ENCODE peak calls at places on chromosome 9, in nine cellular contexts. One of them, this sample, is unnamed.

GRCh38 chr9:92504881-92505280 is 22.6 kb upstream of the ASPN start:
- DNase-seq in lung: no peak
- DNase-seq in fibroblast of lung: peak
- DNase-seq in right atrium auricular region: no peak
- DNase-seq in heart right ventricle: no peak
- DNase-seq in foreskin fibroblast: no peak
- DNase-seq in CD4-positive, alpha-beta T cell: no peak
- DNase-seq in WTC11: no peak
- DNase-seq in fibroblast of mammary gland: peak
- DNase-seq in this sample: peak

GRCh38 chr9:109013678-109014145 is 413 bp upstream of the CTNNAL1 start:
- DNase-seq in CD4-positive, alpha-beta T cell: no peak
- DNase-seq in right atrium auricular region: no peak
- DNase-seq in heart right ventricle: no peak
- DNase-seq in fibroblast of lung: peak
- DNase-seq in fibroblast of mammary gland: peak
- DNase-seq in WTC11: no peak
- DNase-seq in lung: no peak
- DNase-seq in foreskin fibroblast: peak
- DNase-seq in this sample: no peak

GRCh38 chr9:35945341-35946018 is 12.5 kb downstream of the OR2S2 start:
- DNase-seq in foreskin fibroblast: peak
- DNase-seq in fibroblast of lung: peak
- DNase-seq in right atrium auricular region: peak
- DNase-seq in lung: peak
- DNase-seq in fibroblast of mammary gland: peak
- DNase-seq in CD4-positive, alpha-beta T cell: peak
- DNase-seq in WTC11: peak
- DNase-seq in heart right ventricle: peak
- DNase-seq in this sample: peak

GRCh38 chr9:61674882-61675281 is 485.0 kb downstream of the SPATA31A7 start:
- DNase-seq in WTC11: no peak
- DNase-seq in right atrium auricular region: no peak
- DNase-seq in fibroblast of lung: no peak
- DNase-seq in lung: no peak
- DNase-seq in foreskin fibroblast: no peak
- DNase-seq in CD4-positive, alpha-beta T cell: no peak
- DNase-seq in heart right ventricle: no peak
- DNase-seq in fibroblast of mammary gland: no peak
- DNase-seq in this sample: no peak

GRCh38 chr9:95874303-95874988 is 1.0 kb upstream of the ERCC6L2 start:
- DNase-seq in WTC11: no peak
- DNase-seq in right atrium auricular region: no peak
- DNase-seq in fibroblast of lung: peak
- DNase-seq in lung: no peak
- DNase-seq in CD4-positive, alpha-beta T cell: no peak
- DNase-seq in foreskin fibroblast: no peak
- DNase-seq in fibroblast of mammary gland: peak
- DNase-seq in heart right ventricle: no peak
- DNase-seq in this sample: peak

GRCh38 chr9:110198357-110198756 is 9.6 kb downstream of the C9orf152 start:
- DNase-seq in right atrium auricular region: no peak
- DNase-seq in heart right ventricle: no peak
- DNase-seq in fibroblast of mammary gland: no peak
- DNase-seq in fibroblast of lung: no peak
- DNase-seq in WTC11: no peak
- DNase-seq in foreskin fibroblast: no peak
- DNase-seq in lung: no peak
- DNase-seq in CD4-positive, alpha-beta T cell: no peak
- DNase-seq in this sample: no peak

GRCh38 chr9:79431019-79431679 is 140.6 kb upstream of the TLE4 start:
- DNase-seq in foreskin fibroblast: no peak
- DNase-seq in WTC11: no peak
- DNase-seq in heart right ventricle: no peak
- DNase-seq in fibroblast of mammary gland: no peak
- DNase-seq in right atrium auricular region: no peak
- DNase-seq in fibroblast of lung: peak
- DNase-seq in lung: no peak
- DNase-seq in CD4-positive, alpha-beta T cell: no peak
- DNase-seq in this sample: no peak

GRCh38 chr9:86965627-86966395 is 18.5 kb upstream of the GAS1 start:
- DNase-seq in lung: no peak
- DNase-seq in heart right ventricle: no peak
- DNase-seq in right atrium auricular region: no peak
- DNase-seq in WTC11: no peak
- DNase-seq in fibroblast of lung: no peak
- DNase-seq in foreskin fibroblast: no peak
- DNase-seq in CD4-positive, alpha-beta T cell: no peak
- DNase-seq in fibroblast of mammary gland: peak
- DNase-seq in this sample: no peak

GRCh38 chr9:82903503-82903902 is 159.4 kb downstream of the RASEF start:
- DNase-seq in heart right ventricle: no peak
- DNase-seq in lung: no peak
- DNase-seq in CD4-positive, alpha-beta T cell: no peak
- DNase-seq in right atrium auricular region: no peak
- DNase-seq in WTC11: no peak
- DNase-seq in foreskin fibroblast: no peak
- DNase-seq in fibroblast of mammary gland: no peak
- DNase-seq in fibroblast of lung: peak
- DNase-seq in this sample: no peak

GRCh38 chr9:129405089-129405830 is 215.6 kb downstream of the C9orf50 start:
- DNase-seq in CD4-positive, alpha-beta T cell: no peak
- DNase-seq in fibroblast of mammary gland: no peak
- DNase-seq in fibroblast of lung: peak
- DNase-seq in right atrium auricular region: no peak
- DNase-seq in lung: no peak
- DNase-seq in foreskin fibroblast: no peak
- DNase-seq in heart right ventricle: no peak
- DNase-seq in WTC11: no peak
- DNase-seq in this sample: no peak

GRCh38 chr9:6811436-6811835 is 53.7 kb downstream of the KDM4C start:
- DNase-seq in WTC11: no peak
- DNase-seq in fibroblast of mammary gland: no peak
- DNase-seq in CD4-positive, alpha-beta T cell: no peak
- DNase-seq in fibroblast of lung: peak
- DNase-seq in foreskin fibroblast: no peak
- DNase-seq in heart right ventricle: no peak
- DNase-seq in right atrium auricular region: no peak
- DNase-seq in lung: no peak
- DNase-seq in this sample: no peak

GRCh38 chr9:134664446-134664845 is 22.8 kb downstream of the COL5A1 start:
- DNase-seq in fibroblast of lung: no peak
- DNase-seq in fibroblast of mammary gland: no peak
- DNase-seq in WTC11: no peak
- DNase-seq in foreskin fibroblast: no peak
- DNase-seq in CD4-positive, alpha-beta T cell: no peak
- DNase-seq in lung: no peak
- DNase-seq in right atrium auricular region: no peak
- DNase-seq in heart right ventricle: no peak
- DNase-seq in this sample: no peak

GRCh38 chr9:134662143-134662876 is 20.7 kb downstream of the COL5A1 start:
- DNase-seq in CD4-positive, alpha-beta T cell: no peak
- DNase-seq in fibroblast of mammary gland: peak
- DNase-seq in heart right ventricle: peak
- DNase-seq in WTC11: no peak
- DNase-seq in fibroblast of lung: peak
- DNase-seq in foreskin fibroblast: peak
- DNase-seq in right atrium auricular region: peak
- DNase-seq in lung: no peak
- DNase-seq in this sample: peak

GRCh38 chr9:134663084-134663483 is 21.5 kb downstream of the COL5A1 start:
- DNase-seq in WTC11: no peak
- DNase-seq in fibroblast of mammary gland: no peak
- DNase-seq in CD4-positive, alpha-beta T cell: no peak
- DNase-seq in right atrium auricular region: no peak
- DNase-seq in foreskin fibroblast: no peak
- DNase-seq in fibroblast of lung: no peak
- DNase-seq in lung: no peak
- DNase-seq in heart right ventricle: no peak
- DNase-seq in this sample: no peak

GRCh38 chr9:134661791-134662142 is 20.2 kb downstream of the COL5A1 start:
- DNase-seq in fibroblast of lung: peak
- DNase-seq in foreskin fibroblast: peak
- DNase-seq in lung: no peak
- DNase-seq in CD4-positive, alpha-beta T cell: no peak
- DNase-seq in right atrium auricular region: peak
- DNase-seq in fibroblast of mammary gland: peak
- DNase-seq in heart right ventricle: no peak
- DNase-seq in WTC11: no peak
- DNase-seq in this sample: peak

DNA sequence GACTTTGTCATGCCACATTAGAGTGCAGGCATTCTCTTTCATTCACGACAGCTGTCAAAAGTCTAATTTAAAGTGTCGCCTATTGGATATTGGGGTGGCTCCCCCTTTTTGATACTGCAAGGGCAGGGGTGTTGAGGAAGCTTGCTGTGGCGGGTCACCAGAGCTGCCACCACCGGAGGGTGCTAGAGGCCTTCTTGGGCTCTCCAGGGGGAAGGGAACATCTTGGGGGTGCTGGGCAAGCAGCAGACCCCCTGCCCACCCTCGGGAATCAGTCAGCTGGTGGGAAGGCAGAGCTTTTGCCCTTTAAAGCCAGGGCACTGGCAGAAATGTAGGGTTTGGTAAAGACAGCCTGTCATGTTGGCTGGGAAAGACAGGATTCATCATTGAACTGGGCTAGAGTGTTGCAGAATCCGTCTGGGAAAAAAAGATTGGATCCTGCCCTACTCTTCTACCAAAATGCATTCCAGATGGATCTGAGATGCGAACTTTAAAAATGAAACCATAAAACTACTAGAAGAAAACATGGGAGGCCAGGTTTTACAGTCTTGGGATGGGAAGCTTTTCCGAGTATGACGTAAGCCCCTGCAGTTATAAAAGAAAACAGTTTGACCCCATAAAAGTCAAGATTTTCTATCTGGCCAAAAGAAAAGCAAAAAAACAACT is 22.3 kb downstream of the COL5A1 start:
- DNase-seq in right atrium auricular region: no peak
- DNase-seq in WTC11: peak
- DNase-seq in heart right ventricle: no peak
- DNase-seq in fibroblast of mammary gland: peak
- DNase-seq in fibroblast of lung: no peak
- DNase-seq in lung: no peak
- DNase-seq in CD4-positive, alpha-beta T cell: no peak
- DNase-seq in foreskin fibroblast: peak
- DNase-seq in this sample: no peak
- TF ChIP-seq CTCF in right atrium auricular region: no peak
- TF ChIP-seq CTCF in WTC11: peak
- TF ChIP-seq CTCF in heart right ventricle: no peak
- TF ChIP-seq CTCF in fibroblast of mammary gland: peak
- TF ChIP-seq CTCF in fibroblast of lung: peak
- TF ChIP-seq CTCF in lung: no peak
- TF ChIP-seq CTCF in CD4-positive, alpha-beta T cell: no peak
- TF ChIP-seq CTCF in foreskin fibroblast: peak
- TF ChIP-seq CTCF in this sample: peak

DNA sequence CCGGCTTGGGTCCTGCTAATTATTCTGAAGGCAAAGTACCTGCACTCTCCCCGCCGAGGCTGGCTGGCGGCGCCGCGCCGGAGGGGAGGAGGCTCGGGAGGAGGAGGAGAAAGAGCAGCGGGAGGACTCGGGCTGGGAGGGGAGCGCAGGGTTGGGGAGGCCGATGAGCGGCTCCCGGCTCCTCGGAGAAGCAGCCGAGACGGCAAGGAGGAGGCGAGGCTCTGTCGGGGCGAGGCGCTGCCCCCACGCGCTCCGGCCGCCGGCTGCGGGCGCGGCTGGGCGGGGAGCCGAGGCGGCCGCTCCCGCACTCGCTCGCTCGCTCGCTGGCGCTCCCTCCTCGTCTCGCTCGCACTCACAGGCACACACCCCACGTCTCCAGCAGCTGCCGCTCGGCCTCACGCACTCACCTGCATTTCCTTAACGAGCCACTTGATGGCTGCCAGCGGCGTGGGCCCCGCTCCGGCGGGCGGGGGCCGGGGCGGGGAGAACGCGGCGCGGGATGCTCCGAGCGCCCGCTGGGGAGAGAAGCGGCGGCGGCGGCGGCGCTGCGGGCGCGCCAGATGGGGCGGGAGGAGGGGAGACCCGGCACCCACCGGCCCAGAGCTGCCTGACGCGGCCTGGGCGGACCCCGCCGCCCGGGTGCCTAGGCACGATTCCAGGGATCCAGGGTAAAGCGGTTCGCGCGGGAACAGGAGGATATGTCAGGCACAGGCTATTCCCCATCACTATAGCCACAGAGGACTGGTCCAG is at the start of gene PTPRD:
- DNase-seq in heart right ventricle: no peak
- DNase-seq in fibroblast of mammary gland: peak
- DNase-seq in fibroblast of lung: peak
- DNase-seq in CD4-positive, alpha-beta T cell: no peak
- DNase-seq in right atrium auricular region: no peak
- DNase-seq in foreskin fibroblast: no peak
- DNase-seq in WTC11: peak
- DNase-seq in lung: peak
- DNase-seq in this sample: no peak
- TF ChIP-seq CTCF in heart right ventricle: no peak
- TF ChIP-seq CTCF in fibroblast of mammary gland: no peak
- TF ChIP-seq CTCF in fibroblast of lung: no peak
- TF ChIP-seq CTCF in CD4-positive, alpha-beta T cell: no peak
- TF ChIP-seq CTCF in right atrium auricular region: no peak
- TF ChIP-seq CTCF in foreskin fibroblast: no peak
- TF ChIP-seq CTCF in WTC11: no peak
- TF ChIP-seq CTCF in lung: no peak
- TF ChIP-seq CTCF in this sample: no peak

DNA sequence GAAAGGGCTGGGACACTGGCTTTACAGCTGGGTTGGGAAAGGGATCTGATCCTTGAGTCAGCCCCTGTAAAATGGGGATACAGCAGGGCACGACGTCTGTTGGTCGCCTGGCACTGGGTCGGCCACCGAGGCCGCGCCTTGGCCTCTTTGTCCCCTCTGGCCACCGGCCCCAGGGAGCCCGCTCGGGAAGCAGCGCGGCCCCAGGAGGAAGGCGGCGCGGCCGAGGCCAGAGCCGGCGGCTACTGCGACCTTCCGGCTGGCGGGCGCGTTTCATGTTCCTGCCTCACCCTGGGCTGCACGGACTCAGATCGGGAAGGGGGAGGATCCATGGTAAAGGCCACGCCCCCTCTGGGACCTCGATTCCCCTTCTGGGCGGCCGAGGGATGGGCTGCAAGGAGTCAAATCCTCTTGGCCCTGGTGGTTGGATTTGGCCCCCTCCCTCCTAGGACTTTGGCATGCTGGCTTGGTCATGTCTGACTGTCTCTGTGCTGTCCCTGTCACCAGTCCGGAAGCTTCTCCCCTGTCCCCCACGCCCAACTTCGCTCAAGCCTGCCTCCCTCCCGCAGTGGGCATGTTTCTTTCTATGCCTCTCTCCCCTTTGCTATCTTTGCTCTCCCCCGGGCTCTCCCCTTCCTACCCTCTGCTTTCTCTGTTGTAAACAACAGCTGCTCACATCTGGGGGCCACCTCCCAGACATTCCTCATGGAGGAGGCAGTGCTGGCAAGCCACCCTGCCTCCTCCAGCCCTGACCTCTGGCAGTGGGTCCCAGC is 25.8 kb downstream of the FPGS start:
- DNase-seq in fibroblast of mammary gland: peak
- DNase-seq in heart right ventricle: peak
- DNase-seq in fibroblast of lung: peak
- DNase-seq in lung: peak
- DNase-seq in right atrium auricular region: peak
- DNase-seq in WTC11: peak
- DNase-seq in CD4-positive, alpha-beta T cell: no peak
- DNase-seq in foreskin fibroblast: peak
- DNase-seq in this sample: peak
- TF ChIP-seq CTCF in fibroblast of mammary gland: no peak
- TF ChIP-seq CTCF in heart right ventricle: peak
- TF ChIP-seq CTCF in fibroblast of lung: no peak
- TF ChIP-seq CTCF in lung: no peak
- TF ChIP-seq CTCF in right atrium auricular region: no peak
- TF ChIP-seq CTCF in WTC11: no peak
- TF ChIP-seq CTCF in CD4-positive, alpha-beta T cell: no peak
- TF ChIP-seq CTCF in foreskin fibroblast: no peak
- TF ChIP-seq CTCF in this sample: peak

GRCh38 chr9:131739192-131739961 is 499 bp downstream of the RAPGEF1 start:
- DNase-seq in right atrium auricular region: no peak
- DNase-seq in fibroblast of mammary gland: no peak
- DNase-seq in lung: no peak
- DNase-seq in foreskin fibroblast: no peak
- DNase-seq in fibroblast of lung: peak
- DNase-seq in heart right ventricle: peak
- DNase-seq in CD4-positive, alpha-beta T cell: peak
- DNase-seq in WTC11: peak
- DNase-seq in this sample: no peak
- TF ChIP-seq CTCF in right atrium auricular region: no peak
- TF ChIP-seq CTCF in fibroblast of mammary gland: no peak
- TF ChIP-seq CTCF in lung: no peak
- TF ChIP-seq CTCF in foreskin fibroblast: no peak
- TF ChIP-seq CTCF in fibroblast of lung: no peak
- TF ChIP-seq CTCF in heart right ventricle: no peak
- TF ChIP-seq CTCF in CD4-positive, alpha-beta T cell: no peak
- TF ChIP-seq CTCF in WTC11: no peak
- TF ChIP-seq CTCF in this sample: no peak

This sample was measured in HFFc6.